ENCODE peak calls at places on chromosomes 6 and 20, in ten cellular contexts. A, O, V, H, T, S, Q, R, Y and I are unnamed samples.

GRCh38 chr6:98016565-98016964 is 733.5 kb upstream of the MMS22L start:
- DNase-seq in S (no peak), V (no peak), T (no peak), H (no peak), O (no peak), Y (no peak), Q (no peak), A (no peak), R (no peak), I (peak)

GRCh38 chr20:62822788-62823651 is 6.2 kb downstream of the COL9A3 start:
- DNase-seq in H (peak), O (no peak), Y (peak), S (no peak), R (no peak), Q (no peak), T (no peak), A (no peak), V (no peak), I (peak)

GRCh38 chr20:46139908-46140482 is 21.9 kb downstream of the CD40 start:
- DNase-seq in R (no peak), A (no peak), S (no peak), Y (no peak), V (peak), H (no peak), O (no peak), Q (no peak), T (no peak), I (peak)

GRCh38 chr6:105135907-105136432 is 43.8 kb downstream of the POPDC3 start:
- DNase-seq in S (peak), Q (peak), H (no peak), V (no peak), T (no peak), R (no peak), Y (no peak), A (no peak), O (peak), I (no peak)

GRCh38 chr6:3756516-3757010 is 5.0 kb upstream of the PXDC1 start:
- DNase-seq in H (no peak), A (no peak), S (no peak), T (no peak), R (no peak), O (no peak), Y (no peak), Q (no peak), V (no peak), I (no peak)

GRCh38 chr6:133093957-133094356 is 147.2 kb upstream of the EYA4 start:
- DNase-seq in Y (no peak), H (no peak), S (no peak), V (peak), A (no peak), R (no peak), O (no peak), T (no peak), Q (no peak), I (peak)

GRCh38 chr6:26195924-26196845 is 109.0 kb downstream of the HFE start:
- DNase-seq in Q (no peak), A (peak), Y (peak), O (peak), V (no peak), H (peak), S (no peak), R (peak), T (peak), I (peak)

GRCh38 chr6:9482030-9482731 is 932.7 kb downstream of the TFAP2A start:
- DNase-seq in V (no peak), A (no peak), Y (no peak), S (peak), O (peak), Q (peak), R (no peak), H (no peak), T (no peak), I (no peak)

GRCh38 chr6:73642530-73642929 is 11.3 kb downstream of the SLC17A5 start:
- DNase-seq in R (no peak), V (no peak), T (no peak), H (no peak), O (no peak), A (no peak), S (no peak), Y (no peak), Q (no peak), I (no peak)

GRCh38 chr20:49281059-49281912 is 3.4 kb upstream of the ZNFX1 start:
- DNase-seq in Y (no peak), Q (no peak), O (no peak), T (no peak), H (no peak), V (no peak), S (peak), A (no peak), R (no peak), I (no peak)

GRCh38 chr6:168734523-168734922 is 293.5 kb downstream of the SMOC2 start:
- DNase-seq in R (no peak), T (no peak), Q (no peak), A (no peak), S (no peak), V (no peak), Y (no peak), H (no peak), O (no peak), I (no peak)

GRCh38 chr20:33985830-33986229 is 7.9 kb upstream of the RALY start:
- DNase-seq in A (no peak), T (no peak), O (no peak), S (no peak), H (no peak), V (no peak), R (no peak), Y (no peak), Q (no peak), I (no peak)

GRCh38 chr6:5453531-5453930 is 192.2 kb downstream of the FARS2 start:
- DNase-seq in O (no peak), T (no peak), A (no peak), Q (no peak), R (no peak), Y (no peak), S (no peak), V (no peak), H (no peak), I (no peak)